ENCODE peak calls at places on chromosome 7, in six cellular contexts. One of them, this sample, is unnamed.

GRCh38 chr7:157136372-157136771 is 2.4 kb upstream of the UBE3C start:
- DNase-seq in K562: no peak
- DNase-seq in GM12892: no peak
- DNase-seq in HepG2: peak
- DNase-seq in GM12878: no peak
- DNase-seq in H1: no peak
- DNase-seq in this sample: no peak

GRCh38 chr7:2670720-2671391 is 17.1 kb upstream of the AMZ1 start:
- DNase-seq in K562: peak
- DNase-seq in GM12892: peak
- DNase-seq in HepG2: peak
- DNase-seq in GM12878: no peak
- DNase-seq in H1: no peak
- DNase-seq in this sample: peak

GRCh38 chr7:111362660-111363059 is 199.6 kb downstream of the IMMP2L start:
- DNase-seq in K562: no peak
- DNase-seq in GM12892: no peak
- DNase-seq in HepG2: no peak
- DNase-seq in GM12878: no peak
- DNase-seq in H1: no peak
- DNase-seq in this sample: no peak

GRCh38 chr7:106866298-106867281 is 1.5 kb downstream of the PIK3CG start:
- DNase-seq in K562: no peak
- DNase-seq in GM12892: no peak
- DNase-seq in HepG2: no peak
- DNase-seq in GM12878: peak
- DNase-seq in H1: no peak
- DNase-seq in this sample: no peak

GRCh38 chr7:14800664-14801063 is 101.9 kb downstream of the DGKB start:
- DNase-seq in K562: no peak
- DNase-seq in GM12892: no peak
- DNase-seq in HepG2: no peak
- DNase-seq in GM12878: no peak
- DNase-seq in H1: no peak
- DNase-seq in this sample: no peak

GRCh38 chr7:72106405-72106804 is 305.7 kb downstream of the CALN1 start:
- DNase-seq in K562: no peak
- DNase-seq in GM12892: no peak
- DNase-seq in HepG2: no peak
- DNase-seq in GM12878: no peak
- DNase-seq in H1: no peak
- DNase-seq in this sample: no peak

GRCh38 chr7:25260862-25261454 is 32.7 kb upstream of the NPVF start:
- DNase-seq in K562: no peak
- DNase-seq in GM12892: no peak
- DNase-seq in HepG2: no peak
- DNase-seq in GM12878: no peak
- DNase-seq in H1: no peak
- DNase-seq in this sample: peak

GRCh38 chr7:158685727-158686126 is 18.9 kb downstream of the NCAPG2 start:
- DNase-seq in K562: no peak
- DNase-seq in GM12892: no peak
- DNase-seq in HepG2: no peak
- DNase-seq in GM12878: no peak
- DNase-seq in H1: no peak
- DNase-seq in this sample: no peak

GRCh38 chr7:121020652-121021051 is 32.1 kb downstream of the CPED1 start:
- DNase-seq in K562: no peak
- DNase-seq in GM12892: no peak
- DNase-seq in HepG2: no peak
- DNase-seq in GM12878: no peak
- DNase-seq in H1: no peak
- DNase-seq in this sample: no peak

GRCh38 chr7:74343281-74344127 is 54.3 kb downstream of the CLIP2 start:
- DNase-seq in K562: peak
- DNase-seq in GM12892: no peak
- DNase-seq in HepG2: no peak
- DNase-seq in GM12878: no peak
- DNase-seq in H1: no peak
- DNase-seq in this sample: no peak

GRCh38 chr7:158811461-158811860 is 17.8 kb downstream of the ESYT2 start:
- DNase-seq in K562: peak
- DNase-seq in GM12892: no peak
- DNase-seq in HepG2: no peak
- DNase-seq in GM12878: no peak
- DNase-seq in H1: no peak
- DNase-seq in this sample: no peak

GRCh38 chr7:35241884-35242283 is 12.0 kb downstream of the TBX20 start:
- DNase-seq in K562: no peak
- DNase-seq in GM12892: no peak
- DNase-seq in HepG2: no peak
- DNase-seq in GM12878: no peak
- DNase-seq in H1: no peak
- DNase-seq in this sample: no peak

GRCh38 chr7:54111850-54112249 is 430.3 kb upstream of the VSTM2A start:
- DNase-seq in K562: no peak
- DNase-seq in GM12892: no peak
- DNase-seq in HepG2: no peak
- DNase-seq in GM12878: no peak
- DNase-seq in H1: no peak
- DNase-seq in this sample: no peak

GRCh38 chr7:131896189-131896855 is 339.9 kb upstream of the PODXL start:
- DNase-seq in K562: no peak
- DNase-seq in GM12892: no peak
- DNase-seq in HepG2: no peak
- DNase-seq in GM12878: no peak
- DNase-seq in H1: peak
- DNase-seq in this sample: no peak

GRCh38 chr7:22356010-22356854 is 722 bp downstream of the RAPGEF5 start:
- DNase-seq in K562: no peak
- DNase-seq in GM12892: peak
- DNase-seq in HepG2: peak
- DNase-seq in GM12878: no peak
- DNase-seq in H1: no peak
- DNase-seq in this sample: peak

GRCh38 chr7:43905209-43905946 is 1.0 kb downstream of the URGCP start:
- DNase-seq in K562: peak
- DNase-seq in GM12892: no peak
- DNase-seq in HepG2: peak
- DNase-seq in GM12878: no peak
- DNase-seq in H1: no peak
- DNase-seq in this sample: no peak

GRCh38 chr7:43906327-43907010 is at the start of gene URGCP:
- DNase-seq in K562: peak
- DNase-seq in GM12892: peak
- DNase-seq in HepG2: no peak
- DNase-seq in GM12878: no peak
- DNase-seq in H1: no peak
- DNase-seq in this sample: peak

GRCh38 chr7:43902542-43903054 is 3.8 kb downstream of the URGCP start:
- DNase-seq in K562: no peak
- DNase-seq in GM12892: no peak
- DNase-seq in HepG2: no peak
- DNase-seq in GM12878: no peak
- DNase-seq in H1: no peak
- DNase-seq in this sample: no peak

GRCh38 chr7:43904533-43905208 is 1.7 kb downstream of the URGCP start:
- DNase-seq in K562: no peak
- DNase-seq in GM12892: no peak
- DNase-seq in HepG2: peak
- DNase-seq in GM12878: no peak
- DNase-seq in H1: no peak
- DNase-seq in this sample: no peak

DNA sequence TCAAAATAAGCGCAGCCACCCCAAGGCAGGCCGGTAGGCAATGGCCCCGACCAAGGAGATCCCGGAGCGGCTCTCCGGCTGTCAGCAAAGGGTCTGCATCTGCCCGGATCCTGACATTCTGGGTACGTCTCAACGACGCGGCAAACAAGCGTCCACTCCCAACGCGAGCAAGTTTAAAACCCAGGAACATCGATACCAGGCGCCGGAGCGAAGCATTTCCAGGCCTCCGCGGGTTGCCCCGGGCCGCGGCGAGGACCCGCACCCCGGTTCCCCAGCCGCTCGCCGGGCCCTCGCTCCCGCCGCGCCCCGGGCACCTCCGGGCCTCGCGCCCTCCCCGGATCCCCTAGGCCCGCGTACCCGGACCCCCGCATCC is 456 bp downstream of the URGCP start:
- DNase-seq in K562: no peak
- DNase-seq in GM12892: peak
- DNase-seq in HepG2: peak
- DNase-seq in GM12878: no peak
- DNase-seq in H1: no peak
- DNase-seq in this sample: peak
- TF ChIP-seq TAF1 in K562: no peak
- TF ChIP-seq TAF1 in GM12892: no peak
- TF ChIP-seq TAF1 in HepG2: no peak
- TF ChIP-seq TAF1 in GM12878: no peak
- TF ChIP-seq TAF1 in H1: peak
- TF ChIP-seq TAF1 in this sample: no peak

DNA sequence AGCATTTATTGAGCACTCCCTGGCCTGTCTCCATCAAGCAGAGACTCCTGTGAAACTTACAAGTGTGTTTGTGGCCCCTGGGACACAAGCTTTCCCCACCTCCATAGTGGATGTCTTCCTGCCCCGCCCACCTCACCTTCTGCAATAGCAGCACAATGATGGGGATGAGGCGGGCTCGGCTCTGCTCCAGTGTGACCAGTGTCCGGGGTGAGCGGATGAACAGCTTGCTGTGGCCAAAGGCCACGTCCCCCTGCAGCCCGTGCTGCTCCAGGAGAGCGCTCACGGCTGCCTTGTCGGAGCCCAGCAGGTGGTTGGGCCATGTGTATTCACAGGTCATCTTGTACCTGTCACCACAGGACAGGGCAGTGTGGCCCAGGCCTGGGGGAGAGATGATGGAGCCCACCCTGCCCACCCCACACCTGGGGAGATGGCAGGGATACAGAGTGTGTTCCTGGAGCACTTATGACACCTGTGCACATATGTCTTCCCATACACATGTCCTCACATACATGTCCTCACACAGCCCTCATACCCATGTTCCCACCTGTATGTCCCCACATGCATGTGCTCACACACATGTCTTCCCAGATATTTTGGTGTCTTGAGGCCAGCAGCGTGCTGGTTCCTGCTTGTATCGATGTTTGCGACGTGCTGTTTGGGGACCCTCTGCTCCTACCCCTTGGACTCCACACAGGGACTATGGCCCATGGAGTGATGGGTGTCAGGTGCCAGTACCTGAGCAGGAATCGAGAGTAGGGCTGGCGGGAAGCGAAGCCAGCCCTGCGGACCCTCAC is 12.7 kb downstream of the MYO1G start:
- DNase-seq in K562: no peak
- DNase-seq in GM12892: no peak
- DNase-seq in HepG2: no peak
- DNase-seq in GM12878: no peak
- DNase-seq in H1: no peak
- DNase-seq in this sample: no peak
- TF ChIP-seq POLR2AphosphoS5 in K562: no peak
- TF ChIP-seq POLR2AphosphoS5 in GM12892: peak
- TF ChIP-seq POLR2AphosphoS5 in HepG2: no peak
- TF ChIP-seq POLR2AphosphoS5 in GM12878: no peak
- TF ChIP-seq POLR2AphosphoS5 in H1: no peak
- TF ChIP-seq POLR2AphosphoS5 in this sample: no peak

DNA sequence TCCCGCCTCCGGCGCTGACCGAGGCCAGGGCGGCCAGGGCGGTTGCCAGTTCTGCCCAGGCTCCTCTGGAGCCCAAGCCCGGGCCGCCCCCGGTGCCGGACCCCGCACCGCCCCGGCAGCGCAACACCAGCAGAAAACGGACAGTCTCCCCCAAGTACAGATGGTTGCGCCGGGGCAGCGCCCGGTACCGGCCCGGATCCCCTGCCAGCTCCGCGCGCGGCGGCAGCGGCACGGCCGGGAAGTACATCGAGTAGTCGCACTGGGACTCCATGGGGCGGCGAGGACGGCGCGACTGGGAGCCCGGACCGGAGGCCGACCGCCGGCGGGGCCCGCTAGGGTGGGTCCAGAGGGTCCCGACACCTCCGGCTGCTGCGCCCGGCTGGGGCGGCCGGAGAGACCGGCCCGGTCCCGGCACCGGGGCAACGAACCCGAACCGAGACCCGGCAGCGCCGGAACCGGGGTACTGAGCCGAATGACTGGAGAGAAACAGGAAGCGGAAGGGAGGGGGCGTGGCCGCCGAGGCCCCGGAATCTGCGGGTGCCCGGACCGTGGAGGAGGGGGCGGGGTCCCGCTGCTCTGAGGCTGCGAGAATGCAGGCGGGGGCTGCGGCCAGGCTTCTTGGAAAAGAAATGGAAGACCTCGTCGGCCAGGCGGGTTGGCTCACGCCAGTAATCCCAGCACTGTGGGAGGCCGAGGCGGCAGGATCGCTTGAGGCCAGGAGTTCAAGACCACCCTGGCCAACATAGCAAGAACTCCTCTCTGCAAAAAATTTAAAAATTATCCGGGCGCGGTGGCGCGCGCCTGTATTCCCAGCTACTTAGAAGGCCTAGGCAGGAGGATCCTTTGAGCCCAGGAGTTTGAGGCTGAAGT is at the start of gene TRAPPC14:
- DNase-seq in K562: peak
- DNase-seq in GM12892: peak
- DNase-seq in HepG2: peak
- DNase-seq in GM12878: no peak
- DNase-seq in H1: peak
- DNase-seq in this sample: peak
- TF ChIP-seq POLR2A in K562: peak
- TF ChIP-seq POLR2A in GM12892: peak
- TF ChIP-seq POLR2A in HepG2: no peak
- TF ChIP-seq POLR2A in GM12878: peak
- TF ChIP-seq POLR2A in H1: peak
- TF ChIP-seq POLR2A in this sample: peak

GRCh38 chr7:79553811-79554555 is 100.5 kb upstream of the MAGI2 start:
- DNase-seq in K562: no peak
- DNase-seq in GM12892: no peak
- DNase-seq in HepG2: no peak
- DNase-seq in GM12878: no peak
- DNase-seq in H1: no peak
- DNase-seq in this sample: no peak
- TF ChIP-seq TAF1 in K562: no peak
- TF ChIP-seq TAF1 in GM12892: no peak
- TF ChIP-seq TAF1 in HepG2: no peak
- TF ChIP-seq TAF1 in GM12878: no peak
- TF ChIP-seq TAF1 in H1: no peak
- TF ChIP-seq TAF1 in this sample: no peak

DNA sequence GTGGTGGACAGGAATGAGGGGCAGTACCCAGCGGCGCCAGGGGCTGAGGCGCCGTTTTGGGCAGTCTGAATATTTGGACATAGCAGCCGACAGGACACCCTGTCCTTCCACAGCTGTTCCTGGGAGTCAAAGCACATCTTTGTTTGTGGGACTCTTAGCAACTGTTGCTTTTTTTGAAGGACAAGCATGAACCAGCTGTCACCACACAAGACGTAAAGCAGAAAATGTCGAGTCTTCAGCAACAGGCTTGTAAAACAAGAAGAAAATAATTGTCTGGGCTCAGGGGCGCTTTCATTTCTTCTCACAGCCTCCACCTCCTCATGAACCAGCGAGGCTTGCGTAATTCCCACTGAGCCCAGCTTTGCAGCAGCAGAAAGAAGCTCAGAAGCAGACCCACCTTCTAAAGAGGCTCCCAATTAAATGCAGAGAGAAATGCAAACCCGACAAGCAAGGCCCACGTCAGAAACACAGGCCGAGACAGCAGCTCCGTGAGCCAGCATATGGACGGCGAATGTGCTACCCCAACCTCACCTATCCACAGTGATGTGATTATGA is 68.9 kb upstream of the DNAAF5 start:
- DNase-seq in K562: no peak
- DNase-seq in GM12892: no peak
- DNase-seq in HepG2: no peak
- DNase-seq in GM12878: no peak
- DNase-seq in H1: no peak
- DNase-seq in this sample: no peak
- TF ChIP-seq POLR2AphosphoS5 in K562: no peak
- TF ChIP-seq POLR2AphosphoS5 in GM12892: no peak
- TF ChIP-seq POLR2AphosphoS5 in HepG2: no peak
- TF ChIP-seq POLR2AphosphoS5 in GM12878: no peak
- TF ChIP-seq POLR2AphosphoS5 in H1: no peak
- TF ChIP-seq POLR2AphosphoS5 in this sample: no peak